ENCODE peak calls at places on chromosomes 2 and 18, in ten cellular contexts. L is A549, K is spleen, Q is fibroblast of mammary gland, B is right lobe of liver, V is left lung, G is cardiac fibroblast, F is fibroblast of villous mesenchyme, O is neural progenitor cell, D is ovary. U is an unnamed sample.

GRCh38 chr18:25164211-25164836 is 187.6 kb downstream of the ZNF521 start:
- DNase-seq in L (no peak), K (no peak), Q (no peak), B (no peak), V (no peak), G (no peak), F (no peak), O (no peak), D (no peak), U (no peak)

GRCh38 chr18:55401638-55402191 is 186.3 kb downstream of the TCF4 start:
- DNase-seq in L (peak; percentile 5), K (no peak), Q (peak; percentile 83), B (peak; percentile 24), V (no peak), G (peak; percentile 89), F (peak; percentile 89), O (peak; percentile 68), D (peak; percentile 33), U (no peak)

GRCh38 chr2:30691948-30692828 is 115.1 kb downstream of the CAPN13 start:
- DNase-seq in L (peak; percentile 45), K (no peak), Q (peak; percentile 38), B (no peak), V (no peak), G (peak; percentile 23), F (peak; percentile 17), O (no peak), D (no peak), U (no peak)

GRCh38 chr2:136246086-136246669 is 128.2 kb upstream of the CXCR4 start:
- DNase-seq in L (peak; percentile 12), K (peak; percentile 87), Q (peak; percentile 18), B (peak; percentile 73), V (peak; percentile 77), G (peak; percentile 38), F (peak; percentile 39), O (peak; percentile 26), D (no peak), U (no peak)

GRCh38 chr2:181778621-181779195 is 98.4 kb upstream of the NEUROD1 start:
- DNase-seq in L (no peak), K (no peak), Q (no peak), B (no peak), V (no peak), G (peak; percentile 48), F (peak; percentile 38), O (peak; percentile 31), D (no peak), U (no peak)

GRCh38 chr2:56741601-56742102 is 557.9 kb downstream of the CCDC85A start:
- DNase-seq in L (peak; percentile 91), K (no peak), Q (peak; percentile 95), B (no peak), V (peak; percentile 57), G (peak; percentile 88), F (peak; percentile 95), O (no peak), D (peak; percentile 20), U (no peak)

GRCh38 chr2:177229448-177230242 is 17.1 kb downstream of the HNRNPA3 start:
- DNase-seq in L (no peak), K (no peak), Q (no peak), B (no peak), V (no peak), G (no peak), F (no peak), O (no peak), D (no peak), U (no peak)

GRCh38 chr2:55152475-55153422 is 79.3 kb downstream of the CLHC1 start:
- DNase-seq in L (no peak), K (no peak), Q (no peak), B (no peak), V (no peak), G (peak; percentile 31), F (peak; percentile 39), O (no peak), D (no peak), U (no peak)

GRCh38 chr18:7281579-7281978 is 50.7 kb downstream of the LRRC30 start:
- DNase-seq in L (no peak), K (no peak), Q (no peak), B (no peak), V (no peak), G (no peak), F (no peak), O (no peak), D (no peak), U (no peak)

GRCh38 chr2:207015901-207016300 is 76.6 kb downstream of the CPO start:
- DNase-seq in L (no peak), K (no peak), Q (no peak), B (no peak), V (no peak), G (no peak), F (no peak), O (no peak), D (no peak), U (no peak)

GRCh38 chr2:156864230-156864629 is 393.3 kb upstream of the GALNT5 start:
- DNase-seq in L (no peak), K (no peak), Q (no peak), B (no peak), V (no peak), G (no peak), F (no peak), O (no peak), D (no peak), U (no peak)

GRCh38 chr2:237923507-237924163 is 43.2 kb upstream of the UBE2F start:
- DNase-seq in L (peak; percentile 66), K (peak; percentile 95), Q (peak; percentile 71), B (peak; percentile 71), V (peak; percentile 97), G (peak; percentile 72), F (peak; percentile 85), O (peak; percentile 89), D (peak; percentile 84), U (no peak)
- TF ChIP-seq CTCF in L (peak; percentile 91), K (peak; percentile 99), Q (peak; percentile 46), B (peak; percentile 97), V (peak; percentile 95), G (peak; percentile 51), F (peak; percentile 96), O (peak; percentile 97), D (peak; percentile 95), U (peak; percentile 67)

DNA sequence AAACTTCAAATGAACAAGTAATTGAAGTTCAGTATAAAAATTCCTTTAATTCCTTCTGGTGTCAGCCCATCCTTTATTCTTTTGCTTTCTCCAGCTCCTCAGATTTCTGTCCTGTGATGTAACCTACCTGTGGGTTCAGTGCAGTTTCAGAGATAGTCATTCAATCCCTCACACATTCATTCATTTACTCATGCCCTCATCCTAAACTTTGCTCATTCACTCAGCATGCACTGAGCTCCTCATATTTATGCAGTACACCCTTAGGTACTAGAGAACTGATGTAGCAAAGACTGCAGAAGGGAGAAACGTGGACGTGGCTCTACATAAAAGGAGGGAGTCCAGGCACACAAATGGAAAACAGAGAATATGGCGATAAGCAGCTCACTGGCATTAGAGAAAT is 45.3 kb upstream of the STAT1 start:
- DNase-seq in L (no peak), K (no peak), Q (no peak), B (no peak), V (no peak), G (no peak), F (no peak), O (no peak), D (no peak), U (no peak)
- H3K4me3 ChIP-seq in L (no peak overlapping the region), K (no peak overlapping the region), Q (no peak overlapping the region), B (no peak overlapping the region), V (no peak overlapping the region), G (no peak overlapping the region), F (no peak overlapping the region), O (no peak overlapping the region), D (no peak overlapping the region), U (no peak overlapping the region)

GRCh38 chr2:233865838-233866237 is 2.3 kb downstream of the MSL3B start:
- DNase-seq in L (no peak), K (no peak), Q (no peak), B (no peak), V (no peak), G (no peak), F (no peak), O (peak; percentile 21), D (no peak), U (no peak)
- TF ChIP-seq CTCF in L (no peak), K (no peak), Q (peak; percentile 5), B (no peak), V (no peak), G (peak; percentile 19), F (peak; percentile 26), O (peak; percentile 42), D (no peak), U (no peak)

DNA sequence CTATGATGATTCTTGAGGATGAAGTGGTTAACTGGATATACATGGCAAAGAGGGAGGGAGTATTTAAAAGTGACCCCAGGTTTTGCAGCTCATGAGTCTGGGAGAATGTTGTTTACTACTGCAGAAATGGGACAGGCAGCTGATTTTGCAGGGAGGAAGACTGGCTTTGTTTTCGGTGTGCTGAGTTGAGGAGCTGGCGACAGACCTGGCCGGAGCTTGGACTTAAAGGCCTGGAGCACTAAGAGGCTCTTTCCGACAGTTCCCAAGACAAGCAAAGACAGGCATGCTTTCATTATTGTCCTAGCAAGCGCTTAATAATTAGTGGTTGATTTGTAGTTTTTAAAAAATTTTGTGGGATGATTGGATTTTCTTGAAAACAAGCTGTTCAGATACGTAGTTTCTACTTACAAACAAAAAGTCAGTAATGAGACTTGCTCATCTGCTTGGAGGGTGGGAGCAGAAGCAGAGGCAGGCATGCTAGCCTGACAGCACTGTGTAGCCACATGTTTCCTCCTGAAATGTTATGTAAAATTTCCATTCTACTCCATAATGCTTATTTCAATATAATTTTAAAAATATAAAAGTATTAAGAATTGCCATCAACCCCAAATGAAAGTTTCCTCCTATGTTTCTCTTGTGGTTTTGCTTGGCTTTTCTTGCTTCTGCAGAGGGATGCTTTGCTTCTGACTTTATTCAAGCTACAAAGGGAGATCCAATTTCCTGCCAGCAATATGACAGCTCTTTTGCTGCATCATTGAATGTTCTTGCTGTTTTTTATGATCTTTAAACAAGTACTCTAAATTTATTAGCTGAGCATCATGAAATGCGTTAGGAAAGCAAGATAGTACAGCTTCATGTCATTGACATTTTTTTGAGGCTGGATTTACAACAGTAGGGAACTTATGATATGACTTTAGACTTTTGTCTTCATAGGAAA is 75.8 kb downstream of the PHLPP1 start:
- DNase-seq in L (no peak), K (no peak), Q (peak; percentile 68), B (no peak), V (no peak), G (peak; percentile 38), F (peak; percentile 69), O (no peak), D (no peak), U (no peak)
- H3K4me3 ChIP-seq in L (no peak overlapping the region), K (no peak overlapping the region), Q (no peak overlapping the region), B (no peak overlapping the region), V (no peak overlapping the region), G (no peak overlapping the region), F (no peak overlapping the region), O (no peak overlapping the region), D (no peak overlapping the region), U (peak overlapping the region; percentile 3)

DNA sequence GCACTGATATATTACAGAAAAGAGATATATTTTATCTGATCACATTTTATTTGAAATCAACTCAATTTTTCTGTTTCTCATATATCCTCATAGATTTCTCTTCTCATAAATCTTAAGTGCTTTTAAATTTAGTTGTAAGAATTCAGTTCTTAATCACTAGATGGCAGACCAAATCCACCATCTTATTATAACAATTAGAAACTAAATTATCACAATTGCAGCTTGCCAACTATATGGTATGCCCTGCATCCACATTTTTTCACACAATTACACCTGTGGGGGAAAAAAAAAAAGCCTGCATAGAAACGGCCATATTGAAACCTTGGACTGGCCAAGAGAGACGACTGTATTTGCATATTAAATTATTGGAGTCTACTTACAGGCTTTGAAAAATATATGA is 64.4 kb downstream of the COL5A2 start:
- DNase-seq in L (no peak), K (no peak), Q (peak; percentile 56), B (no peak), V (no peak), G (peak; percentile 64), F (no peak), O (no peak), D (no peak), U (no peak)
- TF ChIP-seq CTCF in L (peak; percentile 51), K (no peak), Q (no peak), B (peak; percentile 32), V (no peak), G (no peak), F (peak; percentile 8), O (no peak), D (peak; percentile 39), U (peak; percentile 50)

U was measured in dorsolateral prefrontal cortex.